ENCODE peak calls at places on chromosome 1, in six cellular contexts. I is effector memory CD8-positive, alpha-beta T cell; G is thoracic aorta; M is mucosa of descending colon; R is activated naive CD4-positive, alpha-beta T cell; P is transverse colon. Q is an unnamed sample.

GRCh38 chr1:73065585-73065984 is 783.2 kb upstream of the NEGR1 start:
- DNase-seq in I (no peak), G (no peak), M (no peak), R (no peak), P (no peak), Q (no peak)

GRCh38 chr1:201639826-201640225 is 100.9 kb downstream of the NAV1 start:
- DNase-seq in I (no peak), G (no peak), M (no peak), R (no peak), P (no peak), Q (no peak)

GRCh38 chr1:97864615-97865014 is 56.2 kb downstream of the DPYD start:
- DNase-seq in I (no peak), G (no peak), M (no peak), R (no peak), P (no peak), Q (no peak)

GRCh38 chr1:113219377-113219776 is 146.4 kb downstream of the LRIG2 start:
- DNase-seq in I (no peak), G (no peak), M (no peak), R (no peak), P (peak), Q (no peak)

GRCh38 chr1:37867784-37868183 is 8.4 kb upstream of the MTF1 start:
- DNase-seq in I (no peak), G (no peak), M (no peak), R (no peak), P (no peak), Q (no peak)

GRCh38 chr1:21317035-21317689 is 26.9 kb upstream of the ECE1 start:
- DNase-seq in I (no peak), G (peak), M (peak), R (no peak), P (peak), Q (no peak)

GRCh38 chr1:153510984-153511410 is 24.8 kb downstream of the S100A6 start:
- DNase-seq in I (peak), G (no peak), M (peak), R (peak), P (peak), Q (peak)

GRCh38 chr1:22750671-22751016 is 40.0 kb downstream of the EPHB2 start:
- DNase-seq in I (no peak), G (no peak), M (no peak), R (no peak), P (no peak), Q (no peak)

GRCh38 chr1:52385376-52385775 is 18.8 kb downstream of the ORC1 start:
- DNase-seq in I (no peak), G (no peak), M (no peak), R (no peak), P (no peak), Q (no peak)

GRCh38 chr1:94713472-94714141 is 106.5 kb upstream of the SLC44A3 start:
- DNase-seq in I (no peak), G (peak), M (peak), R (no peak), P (peak), Q (no peak)

GRCh38 chr1:26081267-26082019 is 14.0 kb upstream of the TRIM63 start:
- DNase-seq in I (no peak), G (no peak), M (no peak), R (no peak), P (no peak), Q (no peak)

GRCh38 chr1:223707270-223708000 is 4.9 kb upstream of the CAPN2 start:
- DNase-seq in I (no peak), G (no peak), M (peak), R (no peak), P (peak), Q (no peak)

GRCh38 chr1:165143437-165144065 is 213.0 kb downstream of the LMX1A start:
- DNase-seq in I (no peak), G (no peak), M (no peak), R (no peak), P (peak), Q (no peak)